ENCODE peak calls at places on chromosomes 13 and 19, in seven cellular contexts. B, N, L, S, C, G and F are unnamed samples.

GRCh38 chr19:38736413-38737280 is 7.6 kb downstream of the CAPN12 start:
- DNase-seq in B (peak; percentile 80), N (peak; percentile 48), L (peak; percentile 48), S (peak; percentile 90), C (no peak), G (peak; percentile 75), F (peak; percentile 70)

GRCh38 chr13:40613192-40613818 is 53.1 kb downstream of the FOXO1 start:
- DNase-seq in B (peak; percentile 47), N (no peak), L (no peak), S (peak; percentile 63), C (peak; percentile 70), G (no peak), F (no peak)

GRCh38 chr19:10122066-10122465 is 2.4 kb upstream of the EIF3G start:
- DNase-seq in B (no peak), N (peak; percentile 54), L (no peak), S (no peak), C (peak; percentile 44), G (no peak), F (no peak)

GRCh38 chr13:37403776-37404497 is 194.6 kb downstream of the POSTN start:
- DNase-seq in B (no peak), N (peak; percentile 81), L (no peak), S (no peak), C (no peak), G (no peak), F (no peak)

GRCh38 chr19:571127-571974 is 1.0 kb upstream of the BSG start:
- DNase-seq in B (peak; percentile 72), N (peak; percentile 37), L (no peak), S (peak; percentile 68), C (peak; percentile 60), G (peak; percentile 67), F (no peak)

GRCh38 chr19:12611361-12611699 is 610 bp downstream of the ZNF791 start:
- DNase-seq in B (peak; percentile 61), N (peak; percentile 79), L (peak; percentile 29), S (peak; percentile 77), C (peak; percentile 74), G (peak; percentile 76), F (peak; percentile 72)

GRCh38 chr19:5286465-5287029 is 54.1 kb downstream of the PTPRS start:
- DNase-seq in B (no peak), N (no peak), L (no peak), S (no peak), C (no peak), G (no peak), F (no peak)

GRCh38 chr19:13597625-13598024 is 91.3 kb upstream of the CACNA1A start:
- DNase-seq in B (peak; percentile 31), N (peak; percentile 83), L (peak; percentile 22), S (peak; percentile 41), C (peak; percentile 66), G (peak; percentile 22), F (no peak)

GRCh38 chr19:13796301-13797057 is 1.2 kb downstream of the ZSWIM4 start:
- DNase-seq in B (peak; percentile 85), N (peak; percentile 95), L (no peak), S (peak; percentile 51), C (peak; percentile 94), G (peak; percentile 71), F (no peak)

GRCh38 chr13:106859505-106859904 is 291.6 kb upstream of the ARGLU1 start:
- DNase-seq in B (peak; percentile 27), N (no peak), L (no peak), S (no peak), C (no peak), G (no peak), F (no peak)

GRCh38 chr13:51251480-51251879 is 29.3 kb downstream of the FAM124A start:
- DNase-seq in B (no peak), N (no peak), L (no peak), S (no peak), C (no peak), G (no peak), F (no peak)

GRCh38 chr13:112891477-112892401 is 77.3 kb upstream of the MCF2L start:
- DNase-seq in B (peak; percentile 40), N (no peak), L (no peak), S (no peak), C (no peak), G (no peak), F (no peak)

GRCh38 chr13:22074403-22074802 is 403.5 kb downstream of the FGF9 start:
- DNase-seq in B (no peak), N (no peak), L (no peak), S (no peak), C (no peak), G (no peak), F (no peak)

GRCh38 chr13:110925023-110925608 is 10.2 kb upstream of the ANKRD10 start:
- DNase-seq in B (no peak), N (peak; percentile 22), L (no peak), S (no peak), C (no peak), G (no peak), F (no peak)
- TF ChIP-seq CTCF in B (no peak), N (peak; percentile 20), L (peak; percentile 42), S (no peak), C (no peak), G (no peak), F (peak; percentile 69)

DNA sequence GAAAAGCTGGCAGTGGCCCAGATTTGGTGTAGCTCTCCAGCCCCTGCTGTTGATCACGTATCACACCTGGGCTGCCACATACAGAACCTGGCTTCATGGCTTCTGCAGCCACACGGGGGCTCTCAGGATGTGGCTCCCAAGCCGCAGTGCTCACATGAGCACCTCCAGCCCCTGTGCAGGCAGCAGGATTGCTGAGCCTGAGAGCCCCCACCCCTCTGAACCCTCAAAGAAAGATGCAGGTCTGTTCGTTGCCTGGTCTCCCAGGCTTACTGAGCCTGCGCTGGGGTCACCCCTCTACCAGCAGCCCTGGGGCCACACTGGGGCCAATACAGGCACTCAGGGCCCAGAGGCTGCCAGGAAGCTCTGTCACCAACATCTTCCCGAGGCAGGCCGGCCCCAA is 2.7 kb downstream of the PLEKHF1 start:
- DNase-seq in B (peak; percentile 55), N (no peak), L (no peak), S (peak; percentile 56), C (no peak), G (no peak), F (no peak)
- TF ChIP-seq CTCF in B (no peak), N (no peak), L (no peak), S (no peak), C (no peak), G (no peak), F (no peak)

GRCh38 chr19:17889609-17890214 is 18.0 kb downstream of the SLC5A5 start:
- DNase-seq in B (no peak), N (peak; percentile 66), L (peak; percentile 54), S (no peak), C (peak; percentile 44), G (no peak), F (no peak)
- TF ChIP-seq CTCF in B (no peak), N (no peak), L (no peak), S (no peak), C (no peak), G (no peak), F (no peak)

DNA sequence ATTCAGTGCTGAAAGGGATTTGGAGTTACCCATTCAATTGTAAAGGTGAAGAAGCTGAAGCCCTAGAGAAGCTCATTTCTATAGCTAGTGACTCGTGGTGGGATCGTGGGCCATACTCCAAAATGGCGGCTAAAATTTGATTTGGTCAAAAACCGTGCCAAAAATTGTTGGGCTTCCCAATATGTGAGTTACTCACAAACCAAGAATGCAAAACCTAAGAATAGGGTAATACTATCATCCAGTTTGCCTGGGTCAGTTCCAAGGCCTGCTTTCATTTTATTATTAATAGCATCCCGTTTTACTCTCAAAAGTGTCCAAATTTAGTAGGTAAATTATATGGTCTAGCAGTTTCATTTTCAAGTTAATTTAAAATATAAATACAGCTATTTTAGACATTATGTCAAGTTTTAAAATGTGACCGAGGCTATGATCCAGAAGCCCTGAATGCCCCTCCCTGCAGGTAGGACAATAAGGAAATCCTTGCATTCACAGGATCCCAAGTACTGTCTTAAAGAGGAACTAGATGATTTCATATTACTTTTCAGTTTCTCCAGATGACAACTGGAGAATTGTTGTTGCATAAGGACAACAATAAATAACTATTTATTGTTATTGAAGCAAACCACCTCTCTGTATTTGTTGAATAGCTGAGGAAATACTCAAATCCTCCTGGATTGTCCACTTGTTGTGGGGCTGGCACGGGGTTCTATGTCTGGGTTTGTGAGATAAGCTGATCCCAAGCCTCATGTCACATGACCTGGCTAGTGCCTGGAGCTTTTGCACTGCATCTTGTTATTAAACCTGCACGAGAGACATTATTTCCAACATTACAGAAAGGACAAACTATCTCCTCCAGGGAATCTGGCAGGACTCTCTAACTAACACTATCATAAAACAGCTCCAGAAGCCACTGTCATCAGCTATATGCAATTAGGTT is 11.6 kb upstream of the RAP2A start:
- DNase-seq in B (no peak), N (no peak), L (no peak), S (no peak), C (no peak), G (no peak), F (no peak)
- TF ChIP-seq CTCF in B (no peak), N (no peak), L (no peak), S (no peak), C (no peak), G (no peak), F (no peak)